ENCODE peak calls at places on chromosomes 12 and 14, in four cellular contexts. B is mucosa of descending colon, A is non-pigmented ciliary epithelial cell, G is caudate nucleus. C is an unnamed sample.

GRCh38 chr12:1908758-1909157 is 9.7 kb downstream of the CACNA2D4 start:
- DNase-seq in B (no peak), A (no peak), G (no peak), C (no peak)

GRCh38 chr14:100305446-100306255 is 593 bp downstream of the SLC25A29 start:
- DNase-seq in B (peak; percentile 72), G (no peak), A (no peak), C (no peak)

GRCh38 chr12:6037459-6037858 is 87.0 kb downstream of the VWF start:
- DNase-seq in A (no peak), G (no peak), B (no peak), C (no peak)

GRCh38 chr12:6699989-6700645 is 498 bp downstream of the PIANP start:
- DNase-seq in G (no peak), A (no peak), B (peak; percentile 35), C (no peak)

GRCh38 chr12:115273446-115273845 is 589.5 kb upstream of the TBX3 start:
- DNase-seq in G (no peak), B (no peak), A (no peak), C (no peak)

GRCh38 chr14:91244501-91244901 is at the start of gene GPR68:
- DNase-seq in G (no peak), A (no peak), B (peak; percentile 52), C (no peak)

GRCh38 chr14:37202812-37203211 is 5.1 kb downstream of the MIPOL1 start:
- DNase-seq in A (no peak), G (no peak), B (no peak), C (no peak)

GRCh38 chr14:88559852-88560251 is 3.0 kb upstream of the ZC3H14 start:
- DNase-seq in B (no peak), G (no peak), A (no peak), C (peak; percentile 27)

GRCh38 chr12:51773145-51773869 is 75.2 kb downstream of the FIGNL2 start:
- DNase-seq in G (no peak), B (no peak), A (no peak), C (peak; percentile 15)

GRCh38 chr12:77324763-77325468 is 259.5 kb upstream of the E2F7 start:
- DNase-seq in A (no peak), G (no peak), B (peak; percentile 83), C (no peak)

GRCh38 chr14:33647385-33647786 is 303.5 kb downstream of the EGLN3 start:
- DNase-seq in G (no peak), B (no peak), A (peak; percentile 98), C (peak; percentile 96)

C was measured in astrocyte of the cerebellum.